ENCODE peak calls at places on chromosomes 16 and 17, in ten cellular contexts. L is smooth muscle cell of the brain vasculature; C is activated naive CD4-positive, alpha-beta T cell treated with anti-CD3 and anti-CD28 coated beads, Interleukin-2, amount 50 U/mL, for 72 hours; V is AG08395; Y is endothelial cell; D is glutamatergic neuron; M is aorta; T is lung microvascular endothelial cell; R is psoas muscle; W is CMK. B is an unnamed sample.

GRCh38 chr17:59761385-59762021 is 54.0 kb downstream of the VMP1 start:
- DNase-seq in W (no peak), T (no peak), R (no peak), D (no peak), M (no peak), L (no peak), Y (no peak), C (no peak), V (peak; percentile 33), B (no peak)

GRCh38 chr17:17361543-17362511 is 58.7 kb downstream of the NT5M start:
- DNase-seq in M (peak; percentile 57), C (no peak), V (peak; percentile 48), D (peak; percentile 12), R (peak; percentile 54), L (no peak), W (no peak), Y (no peak), T (no peak), B (no peak)

GRCh38 chr16:3589001-3589400 is 11.8 kb upstream of the NLRC3 start:
- DNase-seq in V (no peak), T (no peak), D (no peak), M (no peak), R (no peak), C (no peak), L (no peak), W (no peak), Y (no peak), B (no peak)

GRCh38 chr17:74760404-74761105 is 12.1 kb downstream of the NHERF1 start:
- DNase-seq in W (no peak), R (no peak), T (peak; percentile 72), D (no peak), V (no peak), M (no peak), Y (no peak), C (no peak), L (no peak), B (peak; percentile 56)

GRCh38 chr16:11383481-11384183 is 38.4 kb downstream of the RMI2 start:
- DNase-seq in M (peak; percentile 60), R (no peak), T (no peak), W (no peak), L (no peak), Y (no peak), D (peak; percentile 11), C (no peak), V (no peak), B (no peak)

GRCh38 chr16:22327446-22327775 is 30.2 kb downstream of the POLR3E start:
- DNase-seq in V (no peak), D (no peak), M (no peak), T (no peak), Y (no peak), W (no peak), L (no peak), R (no peak), C (no peak), B (no peak)

GRCh38 chr17:14304876-14305636 is 4.2 kb downstream of the HS3ST3B1 start:
- DNase-seq in V (no peak), W (no peak), C (no peak), L (no peak), R (no peak), D (no peak), M (no peak), T (no peak), Y (no peak), B (no peak)

GRCh38 chr17:72463287-72464102 is 342.7 kb downstream of the SOX9 start:
- DNase-seq in L (no peak), M (no peak), Y (no peak), V (no peak), T (no peak), R (no peak), C (no peak), D (no peak), W (no peak), B (no peak)

GRCh38 chr17:70254735-70255460 is 85.6 kb downstream of the KCNJ2 start:
- DNase-seq in Y (no peak), V (no peak), D (no peak), M (no peak), T (peak; percentile 5), R (no peak), W (no peak), L (no peak), C (no peak), B (no peak)

GRCh38 chr16:2035431-2036199 is 8.9 kb downstream of the NHERF2 start:
- DNase-seq in T (peak; percentile 82), V (peak; percentile 79), Y (no peak), L (peak; percentile 85), D (no peak), W (no peak), C (no peak), M (peak; percentile 93), R (peak; percentile 76), B (peak; percentile 38)

GRCh38 chr16:30923554-30924085 is at the start of gene FBXL19:
- DNase-seq in Y (peak; percentile 69), V (no peak), R (peak; percentile 53), M (peak; percentile 80), C (no peak), D (peak; percentile 80), W (no peak), T (no peak), L (no peak), B (no peak)

GRCh38 chr16:25730396-25730795 is 38.6 kb downstream of the HS3ST4 start:
- DNase-seq in C (no peak), T (no peak), L (no peak), V (no peak), M (no peak), R (no peak), Y (no peak), W (no peak), D (no peak), B (no peak)

GRCh38 chr17:83136931-83137330 is 57.5 kb downstream of the METRNL start:
- DNase-seq in Y (no peak), C (peak; percentile 21), T (no peak), W (no peak), V (no peak), D (no peak), M (peak; percentile 65), L (no peak), R (no peak), B (no peak)

GRCh38 chr16:79006762-79007161 is 593.8 kb downstream of the MAF start:
- DNase-seq in M (no peak), V (no peak), W (no peak), C (no peak), T (no peak), R (no peak), D (no peak), L (no peak), Y (no peak), B (no peak)

GRCh38 chr16:20484726-20485125 is 33.4 kb downstream of the ACSM2A start:
- DNase-seq in D (no peak), C (no peak), M (no peak), L (no peak), T (no peak), R (no peak), W (no peak), V (no peak), Y (no peak), B (no peak)

GRCh38 chr16:1651055-1651454 is 27.0 kb upstream of the JPT2 start:
- DNase-seq in V (no peak), Y (no peak), W (no peak), C (no peak), L (no peak), R (no peak), T (peak; percentile 28), D (no peak), M (no peak), B (peak; percentile 18)

GRCh38 chr17:63120406-63120805 is 154.4 kb downstream of the TANC2 start:
- DNase-seq in W (no peak), L (no peak), T (no peak), M (no peak), Y (no peak), D (no peak), R (no peak), V (no peak), C (no peak), B (peak; percentile 20)

GRCh38 chr17:40906613-40907012 is 21.6 kb upstream of the KRT20 start:
- DNase-seq in W (no peak), R (no peak), V (no peak), M (no peak), C (no peak), D (no peak), L (no peak), T (no peak), Y (no peak), B (no peak)

GRCh38 chr17:17535957-17536356 is 39.8 kb upstream of the RASD1 start:
- DNase-seq in R (peak; percentile 87), M (peak; percentile 92), L (no peak), C (no peak), D (no peak), W (no peak), Y (no peak), V (peak; percentile 88), T (peak; percentile 44), B (peak; percentile 87)